ENCODE peak calls at places on chromosomes 7 and 10, in six cellular contexts. I, F, E, O, Z and U are unnamed samples.
A peak's percentile ranks its signal among the peaks of the same experiment; 100 is the strongest.

GRCh38 chr10:21518629-21519321 is 6.7 kb downstream of the SKIDA1 start:
- DNase-seq in I (no peak), F (no peak), E (peak; percentile 44), O (no peak), Z (no peak), U (no peak)

GRCh38 chr7:107318523-107319160 is 149.8 kb downstream of the HBP1 start:
- DNase-seq in I (no peak), F (no peak), E (no peak), O (no peak), Z (no peak), U (no peak)

GRCh38 chr7:5282464-5283316 is at the start of gene SLC29A4:
- DNase-seq in I (no peak), F (peak; percentile 39), E (peak; percentile 65), O (no peak), Z (no peak), U (peak; percentile 21)

GRCh38 chr10:71522438-71523144 is 125.9 kb downstream of the CDH23 start:
- DNase-seq in I (no peak), F (no peak), E (no peak), O (no peak), Z (no peak), U (no peak)

GRCh38 chr10:97336942-97337719 is 2.6 kb upstream of the FRAT2 start:
- DNase-seq in I (no peak), F (peak; percentile 57), E (peak; percentile 68), O (no peak), Z (peak; percentile 83), U (peak; percentile 89)

GRCh38 chr10:133295426-133296320 is 13.0 kb downstream of the TUBGCP2 start:
- DNase-seq in I (no peak), F (no peak), E (no peak), O (no peak), Z (no peak), U (no peak)

GRCh38 chr10:87713707-87714106 is 54.0 kb downstream of the PAPSS2 start:
- DNase-seq in I (no peak), F (no peak), E (no peak), O (no peak), Z (no peak), U (no peak)

GRCh38 chr10:34526758-34527730 is 288.1 kb downstream of the PARD3 start:
- DNase-seq in I (no peak), F (no peak), E (no peak), O (no peak), Z (peak; percentile 95), U (no peak)

GRCh38 chr10:131549116-131549515 is 237.6 kb upstream of the TCERG1L start:
- DNase-seq in I (no peak), F (no peak), E (no peak), O (no peak), Z (no peak), U (no peak)

GRCh38 chr7:117951711-117952280 is 78.6 kb upstream of the CTTNBP2 start:
- DNase-seq in I (no peak), F (no peak), E (peak; percentile 13), O (no peak), Z (peak; percentile 25), U (no peak)

GRCh38 chr7:12554421-12554820 is 16.1 kb upstream of the SCIN start:
- DNase-seq in I (no peak), F (no peak), E (no peak), O (no peak), Z (peak; percentile 70), U (no peak)

GRCh38 chr7:116895849-116896248 is 33.5 kb downstream of the CAPZA2 start:
- DNase-seq in I (no peak), F (no peak), E (no peak), O (no peak), Z (no peak), U (no peak)

GRCh38 chr10:89426230-89426868 is 12.0 kb downstream of the IFIT5 start:
- DNase-seq in I (no peak), F (peak; percentile 22), E (peak; percentile 39), O (no peak), Z (peak; percentile 71), U (no peak)

GRCh38 chr7:105538349-105538748 is 6.3 kb downstream of the RINT1 start:
- DNase-seq in I (no peak), F (no peak), E (no peak), O (no peak), Z (no peak), U (no peak)

GRCh38 chr10:114051714-114052113 is 8.0 kb downstream of the ADRB1 start:
- DNase-seq in I (no peak), F (no peak), E (no peak), O (no peak), Z (no peak), U (no peak)